ENCODE peak calls at places on chromosome 1, in five cellular contexts. S, Y, U, C and G are unnamed samples.
A peak's percentile ranks its signal among the peaks of the same experiment; 100 is the strongest.

GRCh38 chr1:245463392-245464165 is 308.8 kb downstream of the KIF26B start:
- DNase-seq in S (no peak), Y (no peak), C (no peak), U (no peak), G (no peak)

GRCh38 chr1:19432943-19433609 is 52.3 kb downstream of the CAPZB start:
- DNase-seq in Y (no peak), C (no peak), U (no peak), S (no peak), G (peak; percentile 93)

GRCh38 chr1:25927541-25928265 is 21.5 kb upstream of the STMN1 start:
- DNase-seq in C (peak; percentile 63), S (no peak), Y (no peak), U (no peak), G (no peak)

GRCh38 chr1:205488074-205488723 is 16.3 kb upstream of the CDK18 start:
- DNase-seq in U (peak; percentile 52), C (peak; percentile 67), Y (no peak), S (no peak), G (peak; percentile 64)

GRCh38 chr1:11482186-11482585 is 3.2 kb downstream of the DISP3 start:
- DNase-seq in C (no peak), Y (no peak), S (no peak), U (no peak), G (no peak)

GRCh38 chr1:44655609-44656008 is 18.7 kb downstream of the TMEM53 start:
- DNase-seq in C (peak; percentile 45), U (peak; percentile 41), S (no peak), Y (no peak), G (peak; percentile 14)

GRCh38 chr1:4046836-4047461 is 146.9 kb upstream of the C1orf174 start:
- DNase-seq in C (no peak), S (no peak), Y (no peak), U (no peak), G (no peak)

GRCh38 chr1:2240251-2241156 is 12.4 kb downstream of the SKI start:
- DNase-seq in U (peak; percentile 89), S (peak; percentile 97), C (peak; percentile 91), Y (no peak), G (peak; percentile 72)